ENCODE peak calls at places on chromosomes 12 and 14, in ten cellular contexts. O is activated CD8-positive, alpha-beta T cell treated with anti-CD3 and anti-CD28 coated beads for 36 hours; J is effector CD4-positive, alpha-beta T cell; U is cardiac fibroblast; V is activated CD4-positive, alpha-beta T cell treated with anti-CD3 and anti-CD28 coated beads, Interleukin-2, amount 10 ng/mL, durations not matched to agents 7 days and 5 days; K is esophagus squamous epithelium; N is upper lobe of left lung; Y is GM23248; C is T-helper 17 cell; Z is posterior vena cava. S is an unnamed sample.

GRCh38 chr12:109673379-109673778 is 40.2 kb upstream of the FAM222A start:
- DNase-seq in O (no peak), J (no peak), U (no peak), V (no peak), K (no peak), N (no peak), Y (no peak), C (no peak), Z (no peak), S (no peak)

GRCh38 chr12:66920205-66920604 is 241.3 kb upstream of the GRIP1 start:
- DNase-seq in O (no peak), J (no peak), U (no peak), V (no peak), K (no peak), N (no peak), Y (no peak), C (no peak), Z (no peak), S (no peak)

GRCh38 chr14:69231486-69231885 is 28.5 kb upstream of the GALNT16 start:
- DNase-seq in O (no peak), J (no peak), U (no peak), V (no peak), K (no peak), N (no peak), Y (no peak), C (no peak), Z (no peak), S (no peak)

GRCh38 chr12:89593873-89594272 is 68.0 kb upstream of the POC1B start:
- DNase-seq in O (no peak), J (no peak), U (no peak), V (no peak), K (no peak), N (no peak), Y (no peak), C (no peak), Z (no peak), S (no peak)

GRCh38 chr12:128019996-128020544 is 246.9 kb upstream of the TMEM132C start:
- DNase-seq in O (no peak), J (no peak), U (no peak), V (no peak), K (no peak), N (no peak), Y (no peak), C (no peak), Z (no peak), S (no peak)

GRCh38 chr12:113305281-113305856 is 29.5 kb downstream of the SLC8B1 start:
- DNase-seq in O (no peak), J (no peak), U (no peak), V (no peak), K (no peak), N (no peak), Y (no peak), C (no peak), Z (no peak), S (no peak)

GRCh38 chr14:57533214-57533613 is 39.6 kb upstream of the CCDC198 start:
- DNase-seq in O (peak; percentile 47), J (no peak), U (peak; percentile 52), V (peak; percentile 18), K (no peak), N (no peak), Y (peak; percentile 38), C (no peak), Z (no peak), S (no peak)

GRCh38 chr12:42732908-42733411 is 143.4 kb upstream of the PRICKLE1 start:
- DNase-seq in O (no peak), J (no peak), U (no peak), V (no peak), K (no peak), N (no peak), Y (no peak), C (no peak), Z (no peak), S (no peak)

GRCh38 chr12:7951671-7952070 is 15.7 kb upstream of the SLC2A3 start:
- DNase-seq in O (no peak), J (no peak), U (peak; percentile 19), V (no peak), K (no peak), N (no peak), Y (peak; percentile 29), C (no peak), Z (no peak), S (no peak)

GRCh38 chr14:47103781-47104180 is 452.2 kb upstream of the RPL10L start:
- DNase-seq in O (no peak), J (no peak), U (no peak), V (no peak), K (no peak), N (no peak), Y (no peak), C (no peak), Z (no peak), S (no peak)

GRCh38 chr14:103713304-103714062 is 1.8 kb downstream of the XRCC3 start:
- DNase-seq in O (peak; percentile 12), J (no peak), U (no peak), V (no peak), K (no peak), N (no peak), Y (peak; percentile 44), C (no peak), Z (no peak), S (no peak)

GRCh38 chr12:6524648-6525047 is 9.7 kb upstream of the GAPDH start:
- DNase-seq in O (no peak), J (no peak), U (no peak), V (no peak), K (no peak), N (no peak), Y (no peak), C (no peak), Z (peak; percentile 22), S (no peak)

GRCh38 chr12:117538032-117538690 is 176.7 kb upstream of the NOS1 start:
- DNase-seq in O (no peak), J (no peak), U (no peak), V (no peak), K (no peak), N (no peak), Y (no peak), C (no peak), Z (no peak), S (no peak)

GRCh38 chr14:90830931-90831701 is 14.9 kb upstream of the TTC7B start:
- DNase-seq in O (no peak), J (no peak), U (no peak), V (no peak), K (no peak), N (no peak), Y (no peak), C (no peak), Z (peak; percentile 73), S (no peak)